ENCODE peak calls at places on chromosomes 1 and 21, in nine cellular contexts. H is heart right ventricle; N is mammary epithelial cell; O is heart left ventricle; C is upper lobe of right lung; F is CD8-positive, alpha-beta memory T cell; A is lower lobe of right lung; B is A549; L is stomach. S is an unnamed sample.
A peak's percentile ranks its signal among the peaks of the same experiment; 100 is the strongest.

GRCh38 chr21:17343055-17343454 is 169.8 kb upstream of the CXADR start:
- DNase-seq in H (no peak), N (peak; percentile 31), O (no peak), C (no peak), F (no peak), A (no peak), B (no peak), L (no peak), S (no peak)

GRCh38 chr1:219790834-219791615 is 137.3 kb downstream of the SLC30A10 start:
- DNase-seq in H (no peak), N (no peak), O (no peak), C (no peak), F (no peak), A (no peak), B (no peak), L (no peak), S (no peak)

GRCh38 chr1:153685578-153686340 is 7.3 kb downstream of the NPR1 start:
- DNase-seq in H (no peak), N (no peak), O (no peak), C (peak; percentile 43), F (no peak), A (peak; percentile 16), B (no peak), L (no peak), S (no peak)

GRCh38 chr1:117341123-117341522 is 26.1 kb upstream of the MAN1A2 start:
- DNase-seq in H (no peak), N (no peak), O (no peak), C (no peak), F (no peak), A (no peak), B (no peak), L (no peak), S (no peak)

GRCh38 chr1:221712198-221712684 is 29.6 kb downstream of the DUSP10 start:
- DNase-seq in H (no peak), N (peak; percentile 90), O (no peak), C (no peak), F (peak; percentile 75), A (no peak), B (peak; percentile 13), L (no peak), S (no peak)

GRCh38 chr1:64480999-64481772 is 11.3 kb downstream of the CACHD1 start:
- DNase-seq in H (no peak), N (no peak), O (no peak), C (no peak), F (no peak), A (no peak), B (no peak), L (no peak), S (no peak)

GRCh38 chr1:244319283-244320132 is 132.2 kb downstream of the ADSS2 start:
- DNase-seq in H (no peak), N (peak; percentile 87), O (no peak), C (no peak), F (peak; percentile 4), A (no peak), B (no peak), L (no peak), S (no peak)

GRCh38 chr21:36069713-36070573 is at the start of gene CBR1:
- DNase-seq in H (peak; percentile 97), N (peak; percentile 69), O (peak; percentile 97), C (peak; percentile 98), F (peak; percentile 86), A (peak; percentile 97), B (peak; percentile 65), L (peak; percentile 95), S (peak; percentile 84)

GRCh38 chr1:156461781-156462647 is 38.6 kb downstream of the MEF2D start:
- DNase-seq in H (no peak), N (no peak), O (no peak), C (no peak), F (no peak), A (no peak), B (no peak), L (peak; percentile 66), S (no peak)

GRCh38 chr21:21439761-21440160 is 441.6 kb downstream of the NCAM2 start:
- DNase-seq in H (no peak), N (no peak), O (no peak), C (no peak), F (no peak), A (no peak), B (no peak), L (no peak), S (no peak)

DNA sequence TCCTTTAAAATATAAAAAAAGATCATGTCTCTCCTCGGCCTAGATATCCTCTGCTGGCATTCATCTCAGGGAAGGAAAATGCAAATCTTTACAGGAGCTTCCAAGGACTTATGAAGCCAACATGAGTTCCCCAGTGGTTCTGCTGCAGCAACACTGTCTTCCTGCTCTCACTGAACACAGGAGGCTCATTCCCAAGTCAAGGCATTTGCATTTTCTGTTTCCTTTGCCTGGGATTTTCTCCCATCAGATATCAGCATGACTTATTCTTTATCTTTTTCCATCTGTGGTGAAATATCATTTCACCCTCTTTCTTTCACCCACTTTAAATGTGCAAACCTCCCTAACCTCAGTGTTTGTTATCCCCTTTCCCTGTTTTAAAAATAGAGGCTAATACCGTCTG is 513.8 kb upstream of the ZP4 start:
- DNase-seq in H (no peak), N (no peak), O (no peak), C (no peak), F (no peak), A (no peak), B (no peak), L (no peak), S (no peak)
- H3K9me3 ChIP-seq in H (no peaks in the 10 kb centered on the region), N (no peaks in the 10 kb centered on the region), O (no peaks in the 10 kb centered on the region), C (no peaks in the 10 kb centered on the region), F (no peaks in the 10 kb centered on the region), A (no peaks in the 10 kb centered on the region), B (no peaks in the 10 kb centered on the region), L (no peaks in the 10 kb centered on the region), S (no peaks in the 10 kb centered on the region)

GRCh38 chr21:45551816-45552695 is 9.8 kb upstream of the SLC19A1 start:
- DNase-seq in H (no peak), N (no peak), O (no peak), C (peak; percentile 63), F (no peak), A (peak; percentile 46), B (no peak), L (no peak), S (no peak)

GRCh38 chr21:45548711-45549491 is 6.7 kb upstream of the SLC19A1 start:
- DNase-seq in H (no peak), N (no peak), O (no peak), C (no peak), F (no peak), A (peak; percentile 32), B (no peak), L (no peak), S (no peak)

GRCh38 chr21:45549670-45550463 is 7.6 kb upstream of the SLC19A1 start:
- DNase-seq in H (no peak), N (no peak), O (peak; percentile 29), C (peak; percentile 65), F (no peak), A (peak; percentile 60), B (no peak), L (no peak), S (no peak)

GRCh38 chr21:45551316-45551715 is 9.1 kb upstream of the SLC19A1 start:
- DNase-seq in H (no peak), N (peak; percentile 42), O (no peak), C (peak; percentile 46), F (no peak), A (peak; percentile 47), B (peak; percentile 58), L (no peak), S (no peak)

DNA sequence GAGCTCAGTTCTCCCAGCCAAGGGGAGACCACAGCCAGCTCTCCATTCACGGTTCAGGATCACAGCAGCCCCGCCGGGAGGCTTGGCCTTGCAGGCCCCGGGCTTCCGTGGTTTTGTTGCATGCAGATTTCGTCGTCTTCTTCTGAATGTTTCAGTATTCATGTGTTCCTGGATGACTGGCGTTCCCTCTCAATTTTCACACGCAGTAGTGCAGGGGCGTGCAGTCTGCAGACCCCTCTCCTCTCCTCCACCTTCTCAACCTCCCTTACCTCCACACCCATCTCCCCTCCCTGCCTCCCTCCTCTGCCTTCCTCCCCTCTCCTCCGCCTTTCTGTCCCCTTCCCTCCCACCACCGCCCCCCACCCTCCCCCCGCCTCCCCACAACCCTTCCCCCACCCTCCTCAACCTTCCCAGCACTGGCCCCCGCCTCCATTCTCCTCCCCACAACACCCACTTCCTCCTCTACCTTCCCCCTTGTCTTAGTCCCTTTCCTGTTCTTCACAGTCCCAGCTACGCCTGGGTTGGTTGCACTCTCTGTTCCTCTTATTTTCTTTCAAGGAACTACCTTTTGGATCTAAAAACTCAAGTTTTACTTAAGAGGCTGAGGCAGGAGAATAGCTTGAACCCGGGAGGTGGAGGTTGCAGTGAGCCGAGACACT is 8.4 kb upstream of the SLC19A1 start:
- DNase-seq in H (no peak), N (no peak), O (no peak), C (peak; percentile 67), F (peak; percentile 44), A (peak; percentile 65), B (no peak), L (no peak), S (no peak)
- H3K4me3 ChIP-seq in H (no peak overlapping the region), N (no peak overlapping the region), O (no peak overlapping the region), C (peak overlapping the region; percentile 3), F (peak overlapping the region; percentile 44), A (no peak overlapping the region), B (no peak overlapping the region), L (no peak overlapping the region), S (no peak overlapping the region)

GRCh38 chr21:30620080-30620479 is 347 bp upstream of the KRTAP20-4 start:
- DNase-seq in H (no peak), N (no peak), O (no peak), C (no peak), F (no peak), A (no peak), B (no peak), L (no peak), S (no peak)

GRCh38 chr21:30613836-30614235 is at the start of gene KRTAP6-1:
- DNase-seq in H (no peak), N (no peak), O (no peak), C (no peak), F (no peak), A (no peak), B (no peak), L (no peak), S (no peak)

GRCh38 chr21:30612132-30612531 is 1.6 kb downstream of the KRTAP6-1 start:
- DNase-seq in H (no peak), N (no peak), O (no peak), C (no peak), F (no peak), A (no peak), B (no peak), L (no peak), S (no peak)

GRCh38 chr21:30615199-30615598 is 1.0 kb upstream of the KRTAP20-1 start:
- DNase-seq in H (no peak), N (no peak), O (no peak), C (no peak), F (no peak), A (no peak), B (no peak), L (no peak), S (no peak)

DNA sequence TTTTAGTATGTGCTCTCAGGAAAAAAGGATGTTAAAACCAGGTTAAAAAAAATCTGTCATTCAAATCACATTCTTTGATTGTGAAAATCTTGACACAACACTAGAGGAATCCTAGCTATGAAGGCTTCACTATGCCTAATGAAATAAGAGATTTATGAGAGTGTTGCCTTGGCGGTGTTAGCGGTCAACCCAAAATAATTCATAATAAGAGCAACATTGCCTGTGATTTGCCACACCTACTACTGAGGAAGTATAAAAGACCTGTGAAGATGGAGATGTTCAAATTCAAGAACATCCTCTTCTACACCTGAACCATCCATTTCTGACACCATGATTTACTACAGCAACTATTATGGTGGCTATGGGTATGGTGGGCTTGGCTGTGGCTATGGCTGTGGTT is at the start of gene KRTAP20-1:
- DNase-seq in H (no peak), N (no peak), O (no peak), C (no peak), F (no peak), A (no peak), B (no peak), L (no peak), S (no peak)
- H3K4me1 ChIP-seq in H (no peaks in the 10 kb centered on the region), N (no peaks in the 10 kb centered on the region), O (no peaks in the 10 kb centered on the region), C (no peaks in the 10 kb centered on the region), F (no peaks in the 10 kb centered on the region), A (no peaks in the 10 kb centered on the region), B (no peaks in the 10 kb centered on the region), L (no peaks in the 10 kb centered on the region), S (no peaks in the 10 kb centered on the region)

GRCh38 chr1:248393050-248393449 is 9.8 kb upstream of the OR2T1 start:
- DNase-seq in H (no peak), N (no peak), O (no peak), C (no peak), F (no peak), A (no peak), B (no peak), L (no peak), S (no peak)
- H3K9me3 ChIP-seq in H (peaks cover 13% of the 10 kb centered on the region), N (peaks cover 10% of the 10 kb centered on the region), O (no peaks in the 10 kb centered on the region), C (no peaks in the 10 kb centered on the region), F (no peaks in the 10 kb centered on the region), A (no peaks in the 10 kb centered on the region), B (no peaks in the 10 kb centered on the region), L (no peaks in the 10 kb centered on the region), S (no peaks in the 10 kb centered on the region)

S was measured in thoracic aorta.